ENCODE peak calls at places on chromosomes 2 and 18, in eight cellular contexts. E is foreskin fibroblast, V is NCI-H1417, B is Right ventricle myocardium inferior, L is type B pancreatic cell, F is iPS-NIHi11, X is brain microvascular endothelial cell, U is left kidney. K is an unnamed sample.

GRCh38 chr2:69309336-69310048 is 77.5 kb downstream of the GFPT1 start:
- DNase-seq in E (peak), V (peak), B (peak), L (no peak), F (no peak), X (peak), U (peak), K (peak)

GRCh38 chr2:26008851-26009566 is 24.9 kb upstream of the RAB10 start:
- DNase-seq in E (peak), V (no peak), B (peak), L (no peak), F (no peak), X (peak), U (no peak), K (peak)

GRCh38 chr2:134491022-134491421 is 227.8 kb downstream of the TMEM163 start:
- DNase-seq in E (no peak), V (no peak), B (no peak), L (peak), F (no peak), X (no peak), U (no peak), K (no peak)

GRCh38 chr2:151029406-151030157 is 232.1 kb downstream of the RBM43 start:
- DNase-seq in E (peak), V (no peak), B (no peak), L (no peak), F (no peak), X (peak), U (no peak), K (peak)

GRCh38 chr2:203796278-203796677 is 71.3 kb upstream of the CTLA4 start:
- DNase-seq in E (no peak), V (no peak), B (no peak), L (no peak), F (no peak), X (no peak), U (no peak), K (no peak)

GRCh38 chr2:160075171-160075570 is 12.8 kb upstream of the PLA2R1 start:
- DNase-seq in E (peak), V (no peak), B (no peak), L (no peak), F (no peak), X (peak), U (no peak), K (peak)

GRCh38 chr2:29430382-29431112 is 315.3 kb downstream of the CLIP4 start:
- DNase-seq in E (no peak), V (peak), B (no peak), L (no peak), F (no peak), X (no peak), U (peak), K (no peak)

GRCh38 chr2:168116448-168116847 is 130.9 kb downstream of the STK39 start:
- DNase-seq in E (no peak), V (no peak), B (no peak), L (no peak), F (peak), X (peak), U (peak), K (peak)

GRCh38 chr18:77622009-77622692 is 372.5 kb downstream of the GALR1 start:
- DNase-seq in E (no peak), V (no peak), B (no peak), L (no peak), F (no peak), X (no peak), U (peak), K (no peak)

GRCh38 chr2:26479131-26479970 is 1.4 kb upstream of the OTOF start:
- DNase-seq in E (no peak), V (no peak), B (peak), L (no peak), F (no peak), X (no peak), U (peak), K (no peak)

GRCh38 chr2:233062447-233062842 is 2.3 kb downstream of the INPP5D start:
- DNase-seq in E (no peak), V (no peak), B (no peak), L (no peak), F (no peak), X (no peak), U (no peak), K (no peak)

GRCh38 chr2:64854773-64855237 is 134.4 kb upstream of the SLC1A4 start:
- DNase-seq in E (peak), V (no peak), B (no peak), L (no peak), F (no peak), X (peak), U (peak), K (peak)

GRCh38 chr2:45004569-45005181 is 4.6 kb downstream of the SIX2 start:
- DNase-seq in E (peak), V (no peak), B (no peak), L (no peak), F (no peak), X (no peak), U (peak), K (peak)

GRCh38 chr18:58057291-58057965 is 13.4 kb downstream of the NEDD4L start:
- DNase-seq in E (no peak), V (peak), B (no peak), L (no peak), F (no peak), X (no peak), U (no peak), K (no peak)

GRCh38 chr2:205619600-205619999 is 62.7 kb upstream of the NRP2 start:
- DNase-seq in E (no peak), V (no peak), B (no peak), L (no peak), F (no peak), X (no peak), U (no peak), K (no peak)

GRCh38 chr18:63430526-63430925 is 8.2 kb upstream of the VPS4B start:
- DNase-seq in E (no peak), V (no peak), B (no peak), L (no peak), F (no peak), X (no peak), U (no peak), K (no peak)

GRCh38 chr2:26462511-26463251 is 15.2 kb downstream of the OTOF start:
- DNase-seq in E (peak), V (peak), B (peak), L (no peak), F (peak), X (peak), U (peak), K (peak)

GRCh38 chr2:215432759-215433594 is 2.9 kb downstream of the FN1 start:
- DNase-seq in E (peak), V (no peak), B (no peak), L (no peak), F (no peak), X (peak), U (no peak), K (no peak)

GRCh38 chr2:74201596-74201995 is 3.2 kb downstream of the MTHFD2 start:
- DNase-seq in E (peak), V (no peak), B (no peak), L (no peak), F (no peak), X (no peak), U (no peak), K (peak)

GRCh38 chr18:57697434-57697833 is 75.8 kb upstream of the NARS1 start:
- DNase-seq in E (no peak), V (peak), B (no peak), L (no peak), F (no peak), X (no peak), U (peak), K (no peak)

GRCh38 chr2:154623819-154624218 is 74.7 kb upstream of the KCNJ3 start:
- DNase-seq in E (peak), V (peak), B (no peak), L (no peak), F (peak), X (peak), U (peak), K (peak)

GRCh38 chr2:171762879-171763573 is 75.8 kb downstream of the DYNC1I2 start:
- DNase-seq in E (peak), V (peak), B (no peak), L (no peak), F (no peak), X (peak), U (no peak), K (peak)

GRCh38 chr2:10221976-10222870 is 80.5 kb upstream of the HPCAL1 start:
- DNase-seq in E (no peak), V (peak), B (no peak), L (no peak), F (no peak), X (no peak), U (no peak), K (no peak)

GRCh38 chr2:104849618-104850097 is 4.3 kb upstream of the POU3F3 start:
- DNase-seq in E (peak), V (peak), B (no peak), L (no peak), F (no peak), X (peak), U (peak), K (peak)

GRCh38 chr2:213306320-213306942 is 22.2 kb downstream of the SPAG16 start:
- DNase-seq in E (peak), V (no peak), B (peak), L (no peak), F (no peak), X (peak), U (no peak), K (peak)

GRCh38 chr2:15527074-15527739 is 33.9 kb downstream of the NBAS start:
- DNase-seq in E (no peak), V (peak), B (no peak), L (no peak), F (no peak), X (no peak), U (no peak), K (no peak)

GRCh38 chr2:23132000-23132399 is 253.0 kb upstream of the KLHL29 start:
- DNase-seq in E (no peak), V (no peak), B (no peak), L (no peak), F (no peak), X (no peak), U (no peak), K (no peak)

GRCh38 chr2:198546091-198546490 is 741.7 kb downstream of the PLCL1 start:
- DNase-seq in E (peak), V (peak), B (no peak), L (no peak), F (no peak), X (no peak), U (peak), K (no peak)

GRCh38 chr18:24420551-24420950 is 5.9 kb upstream of the IMPACT start:
- DNase-seq in E (no peak), V (no peak), B (no peak), L (no peak), F (no peak), X (no peak), U (no peak), K (no peak)

GRCh38 chr2:133635115-133635514 is 66.9 kb upstream of the NCKAP5 start:
- DNase-seq in E (no peak), V (no peak), B (no peak), L (no peak), F (no peak), X (no peak), U (no peak), K (peak)

GRCh38 chr2:20457027-20457426 is 10.2 kb downstream of the RHOB start:
- DNase-seq in E (peak), V (no peak), B (no peak), L (no peak), F (no peak), X (no peak), U (no peak), K (peak)

GRCh38 chr2:239934571-239935171 is 90.5 kb downstream of the NDUFA10 start:
- DNase-seq in E (peak), V (peak), B (no peak), L (peak), F (peak), X (peak), U (peak), K (peak)

GRCh38 chr18:2478662-2479061 is 92.6 kb downstream of the METTL4 start:
- DNase-seq in E (no peak), V (no peak), B (no peak), L (no peak), F (no peak), X (no peak), U (no peak), K (no peak)

GRCh38 chr2:216349366-216349765 is 22.9 kb downstream of the MARCHF4 start:
- DNase-seq in E (peak), V (peak), B (no peak), L (no peak), F (peak), X (no peak), U (peak), K (no peak)

GRCh38 chr2:144996225-144996795 is 476.4 kb upstream of the ZEB2 start:
- DNase-seq in E (peak), V (no peak), B (no peak), L (no peak), F (no peak), X (no peak), U (no peak), K (peak)

GRCh38 chr2:47269316-47270232 is 114.5 kb upstream of the STPG4 start:
- DNase-seq in E (peak), V (no peak), B (no peak), L (no peak), F (no peak), X (peak), U (no peak), K (peak)

GRCh38 chr2:211837706-211838105 is 700.9 kb downstream of the ERBB4 start:
- DNase-seq in E (no peak), V (no peak), B (no peak), L (no peak), F (no peak), X (no peak), U (no peak), K (no peak)